ENCODE peak calls at places on chromosomes 4 and X, in six cellular contexts. F is ovary, X is suprapubic skin, I is K562, O is tibial nerve, P is H1. Q is an unnamed sample.

GRCh38 chr4:107258359-107258758 is 222.2 kb upstream of the DKK2 start:
- DNase-seq in F (no peak), X (no peak), I (no peak), O (no peak), P (no peak), Q (no peak)

GRCh38 chr4:47954245-47954644 is 39.9 kb upstream of the NFXL1 start:
- DNase-seq in F (no peak), X (no peak), I (no peak), O (no peak), P (no peak), Q (no peak)

GRCh38 chr4:6324999-6325790 is 55.5 kb downstream of the WFS1 start:
- DNase-seq in F (no peak), X (peak; percentile 80), I (no peak), O (peak; percentile 14), P (no peak), Q (peak; percentile 71)

GRCh38 chr4:130335417-130336194 is 1239.7 kb downstream of the C4orf33 start:
- DNase-seq in F (no peak), X (no peak), I (no peak), O (no peak), P (no peak), Q (no peak)

GRCh38 chr4:151325320-151326246 is at the start of gene SH3D19:
- DNase-seq in F (peak; percentile 81), X (peak; percentile 85), I (no peak), O (peak; percentile 55), P (peak; percentile 75), Q (peak; percentile 75)

GRCh38 chrX:24563291-24564010 is 83.7 kb downstream of the PCYT1B start:
- DNase-seq in F (no peak), X (no peak), I (no peak), O (no peak), P (no peak), Q (no peak)

GRCh38 chr4:81030061-81030616 is 369 bp upstream of the BMP3 start:
- DNase-seq in F (no peak), X (no peak), I (no peak), O (no peak), P (peak; percentile 44), Q (no peak)

GRCh38 chrX:86946569-86946968 is 571.0 kb upstream of the KLHL4 start:
- DNase-seq in F (no peak), X (no peak), I (peak; percentile 5), O (no peak), P (no peak), Q (no peak)

GRCh38 chrX:10529344-10529743 is 91.0 kb downstream of the MID1 start:
- DNase-seq in F (no peak), X (no peak), I (no peak), O (no peak), P (no peak), Q (no peak)

GRCh38 chrX:49163555-49164419 is 1.2 kb downstream of the MAGIX start:
- DNase-seq in F (peak; percentile 91), X (peak; percentile 92), I (peak; percentile 85), O (peak; percentile 90), P (peak; percentile 85), Q (peak; percentile 86)

GRCh38 chr4:106868381-106869035 is 167.6 kb downstream of the DKK2 start:
- DNase-seq in F (no peak), X (no peak), I (no peak), O (no peak), P (no peak), Q (no peak)

GRCh38 chr4:145773581-145774234 is 93.8 kb downstream of the C4orf51 start:
- DNase-seq in F (no peak), X (no peak), I (no peak), O (no peak), P (no peak), Q (no peak)
- TF ChIP-seq EP300 in F (no peak), X (no peak), I (no peak), O (no peak), P (no peak), Q (peak; percentile 34)

GRCh38 chr4:4859010-4859798 is at the start of gene MSX1:
- DNase-seq in F (peak; percentile 89), X (peak; percentile 91), I (peak; percentile 97), O (peak; percentile 75), P (peak; percentile 92), Q (peak; percentile 87)
- H3K27me3 ChIP-seq in F (no peaks in the 10 kb centered on the region), X (peaks cover 98% of the 10 kb centered on the region), I (peaks cover 36% of the 10 kb centered on the region), O (peaks cover 3% of the 10 kb centered on the region), P (peaks cover 98% of the 10 kb centered on the region), Q (peaks cover 92% of the 10 kb centered on the region)

DNA sequence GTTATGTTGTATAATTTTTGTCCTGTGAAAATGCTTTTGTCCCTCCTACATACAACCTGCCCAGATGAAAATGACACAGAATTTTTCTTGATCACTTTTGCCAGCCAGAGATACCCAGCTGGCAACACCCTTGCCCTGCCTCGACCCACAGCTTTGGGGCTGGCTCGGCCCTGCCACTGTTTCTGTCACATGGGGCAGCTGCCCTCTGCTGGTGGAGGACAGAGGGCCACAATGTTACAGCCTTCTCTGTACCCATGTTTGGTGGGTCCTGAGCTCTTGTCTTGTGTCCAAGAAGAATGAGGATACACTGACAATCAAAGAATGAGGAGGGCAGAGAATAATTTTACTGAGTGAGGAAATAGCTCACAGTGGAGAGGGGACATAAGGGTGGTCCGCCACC is 31.1 kb downstream of the BMP15 start:
- DNase-seq in F (no peak), X (no peak), I (no peak), O (no peak), P (peak; percentile 40), Q (no peak)
- TF ChIP-seq CTCF in F (no peak), X (no peak), I (peak; percentile 26), O (no peak), P (peak; percentile 43), Q (no peak)

GRCh38 chrX:110713666-110714065 is 82.0 kb downstream of the CHRDL1 start:
- DNase-seq in F (no peak), X (no peak), I (no peak), O (no peak), P (no peak), Q (no peak)
- TF ChIP-seq EP300 in F (no peak), X (peak; percentile 40), I (no peak), O (no peak), P (no peak), Q (no peak)

GRCh38 chr4:3858046-3858730 is 92.0 kb downstream of the ADRA2C start:
- DNase-seq in F (no peak), X (no peak), I (no peak), O (no peak), P (no peak), Q (no peak)

GRCh38 chr4:3855646-3856045 is 89.5 kb downstream of the ADRA2C start:
- DNase-seq in F (no peak), X (no peak), I (no peak), O (no peak), P (no peak), Q (no peak)

GRCh38 chr4:3854661-3855060 is 88.5 kb downstream of the ADRA2C start:
- DNase-seq in F (no peak), X (no peak), I (no peak), O (no peak), P (no peak), Q (no peak)

GRCh38 chr4:3857316-3857926 is 91.2 kb downstream of the ADRA2C start:
- DNase-seq in F (no peak), X (no peak), I (no peak), O (no peak), P (no peak), Q (no peak)

GRCh38 chr4:3856604-3857204 is 90.5 kb downstream of the ADRA2C start:
- DNase-seq in F (no peak), X (no peak), I (no peak), O (no peak), P (no peak), Q (no peak)
- H3K27me3 ChIP-seq in F (no peaks in the 10 kb centered on the region), X (peaks cover 74% of the 10 kb centered on the region), I (peaks cover 62% of the 10 kb centered on the region), O (no peaks in the 10 kb centered on the region), P (no peaks in the 10 kb centered on the region), Q (no peaks in the 10 kb centered on the region)

DNA sequence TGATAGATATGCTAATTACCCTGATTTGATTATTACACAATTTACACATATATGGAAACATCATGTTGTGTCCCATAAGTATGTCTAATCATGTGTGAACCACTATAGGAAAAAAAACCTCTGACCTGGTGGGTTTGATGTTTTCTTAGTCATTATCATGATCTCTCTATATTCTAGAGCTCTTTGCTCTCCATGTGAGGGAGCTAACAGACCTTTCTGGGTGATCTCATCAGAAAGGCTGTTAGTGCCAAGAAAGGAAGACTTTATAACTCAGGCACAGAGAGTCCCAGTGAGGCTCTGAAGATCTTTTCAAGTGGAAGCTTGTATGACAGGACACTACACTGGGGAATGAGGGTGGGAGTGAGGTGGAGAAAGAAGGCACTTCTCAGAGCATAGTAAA is 527.7 kb upstream of the MAGEB2 start:
- DNase-seq in F (no peak), X (no peak), I (no peak), O (no peak), P (no peak), Q (no peak)
- TF ChIP-seq CTCF in F (no peak), X (no peak), I (no peak), O (no peak), P (no peak), Q (no peak)

DNA sequence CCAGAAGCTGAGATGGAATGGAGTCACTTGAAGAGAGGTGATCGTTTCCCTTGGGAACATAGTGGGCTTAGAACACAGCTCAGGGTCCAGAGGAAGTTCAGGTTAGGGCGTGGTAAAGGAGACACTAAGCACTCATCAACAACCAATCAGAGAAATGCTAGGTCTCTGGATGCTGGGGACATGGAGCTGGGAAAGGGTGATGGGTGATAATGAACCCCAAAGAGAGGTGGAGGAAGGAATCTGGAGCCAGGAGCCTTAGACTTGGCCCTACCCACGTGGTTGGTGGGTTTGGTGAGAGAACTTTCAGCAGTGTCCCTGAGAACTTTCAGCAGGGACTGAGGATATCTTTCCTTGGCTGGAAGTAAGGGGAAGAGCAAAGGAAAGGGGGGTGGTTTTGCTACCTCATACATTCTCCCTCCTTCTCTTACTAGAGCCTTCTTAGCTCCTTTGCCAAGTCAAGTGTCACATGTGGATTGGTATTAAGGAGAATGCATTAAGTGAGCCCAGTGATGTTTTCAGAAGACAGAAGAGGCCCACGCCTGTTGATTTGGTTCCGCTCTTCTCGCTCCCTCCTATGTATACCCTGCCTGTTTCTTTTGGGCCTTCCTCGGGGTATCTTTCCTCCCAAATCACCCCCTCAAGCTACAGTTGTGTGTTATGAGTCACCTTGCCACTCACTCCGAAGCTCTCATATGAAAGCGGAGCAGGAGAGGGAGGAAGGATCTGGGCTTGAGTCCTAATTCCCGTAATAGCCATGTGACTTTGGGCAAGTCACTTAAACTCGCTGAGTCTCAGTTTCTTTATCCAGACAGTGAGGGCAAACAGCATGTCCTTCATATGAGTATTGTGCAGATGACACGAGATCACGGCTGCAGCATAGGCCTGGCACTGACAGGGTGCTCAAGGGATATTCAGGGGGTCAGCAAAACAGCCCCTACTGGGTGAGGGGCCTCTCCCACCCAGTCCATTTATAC is 63.1 kb downstream of the TSC22D3 start:
- DNase-seq in F (no peak), X (peak; percentile 73), I (no peak), O (peak; percentile 76), P (no peak), Q (no peak)
- TF ChIP-seq EP300 in F (no peak), X (no peak), I (no peak), O (no peak), P (no peak), Q (no peak)

DNA sequence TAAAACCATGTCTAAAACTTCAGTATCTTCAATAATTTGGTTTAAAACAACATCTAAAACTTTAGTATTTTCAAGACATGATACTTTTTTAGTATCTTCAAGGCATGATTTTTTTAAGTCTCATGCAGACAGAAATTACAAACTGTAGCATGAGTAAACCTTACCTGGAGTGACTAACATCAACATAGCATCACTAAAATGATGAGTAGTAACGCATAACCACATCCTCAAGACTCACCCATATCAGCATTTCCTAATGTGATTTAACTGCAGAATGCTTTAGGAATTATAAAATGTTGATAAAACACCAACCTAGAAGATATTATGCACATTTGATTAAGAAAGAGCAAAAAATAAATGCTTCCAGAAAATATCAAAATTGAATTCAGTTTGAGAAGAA is 19.7 kb upstream of the EDNRA start:
- DNase-seq in F (no peak), X (no peak), I (no peak), O (no peak), P (no peak), Q (no peak)
- H3K27me3 ChIP-seq in F (no peaks in the 10 kb centered on the region), X (no peaks in the 10 kb centered on the region), I (no peaks in the 10 kb centered on the region), O (no peaks in the 10 kb centered on the region), P (no peaks in the 10 kb centered on the region), Q (no peaks in the 10 kb centered on the region)